ENCODE peak calls at places on chromosomes 2 and 18, in ten cellular contexts. P, L, J, W, K, I, A, Y, R and E are unnamed samples.

GRCh38 chr2:225017098-225017685 is 25.1 kb downstream of the DOCK10 start:
- DNase-seq in P (no peak), J (no peak), I (no peak), K (no peak), A (no peak), R (no peak), L (no peak), W (no peak), Y (no peak), E (no peak)

GRCh38 chr2:207227062-207227748 is 61.5 kb upstream of the KLF7 start:
- DNase-seq in W (peak; percentile 94), A (peak; percentile 74), Y (peak; percentile 32), J (no peak), P (peak; percentile 47), I (no peak), K (no peak), R (no peak), L (peak; percentile 57), E (peak; percentile 36)

GRCh38 chr18:13280066-13280795 is 61.7 kb downstream of the LDLRAD4 start:
- DNase-seq in L (peak; percentile 82), R (no peak), J (no peak), K (no peak), I (no peak), W (peak; percentile 93), P (no peak), Y (no peak), A (peak; percentile 50), E (peak; percentile 7)

GRCh38 chr2:233964581-233964980 is 47.4 kb downstream of the TRPM8 start:
- DNase-seq in W (no peak), J (no peak), P (no peak), A (no peak), I (no peak), Y (no peak), K (no peak), R (no peak), L (peak; percentile 88), E (no peak)

GRCh38 chr2:128315122-128315828 is 3.4 kb downstream of the HS6ST1 start:
- DNase-seq in I (peak; percentile 4), Y (peak; percentile 19), A (no peak), W (no peak), P (peak; percentile 41), K (no peak), J (no peak), R (no peak), L (no peak), E (no peak)

GRCh38 chr2:14074691-14075090 is 557.8 kb upstream of the LRATD1 start:
- DNase-seq in W (no peak), Y (no peak), L (no peak), A (no peak), K (no peak), R (no peak), I (no peak), P (no peak), J (no peak), E (no peak)

GRCh38 chr2:29281585-29281984 is 166.4 kb downstream of the CLIP4 start:
- DNase-seq in I (no peak), J (no peak), K (no peak), P (no peak), A (no peak), W (no peak), Y (peak; percentile 50), R (no peak), L (peak; percentile 83), E (peak; percentile 91)

GRCh38 chr2:137348301-137348700 is 583.0 kb downstream of the THSD7B start:
- DNase-seq in R (no peak), W (no peak), J (no peak), A (no peak), K (no peak), L (no peak), Y (no peak), I (no peak), P (no peak), E (no peak)

GRCh38 chr2:14081526-14081925 is 551.0 kb upstream of the LRATD1 start:
- DNase-seq in A (no peak), W (peak; percentile 9), R (no peak), I (no peak), P (no peak), L (peak; percentile 39), K (no peak), Y (no peak), J (no peak), E (peak; percentile 1)

GRCh38 chr2:223104336-223104735 is 52.3 kb downstream of the KCNE4 start:
- DNase-seq in J (no peak), L (no peak), Y (no peak), I (no peak), P (no peak), W (no peak), R (no peak), A (no peak), K (no peak), E (no peak)

GRCh38 chr2:67437132-67437531 is 40.0 kb downstream of the ETAA1 start:
- DNase-seq in K (no peak), L (peak; percentile 42), R (no peak), I (no peak), A (no peak), J (no peak), P (no peak), Y (no peak), W (peak; percentile 43), E (peak; percentile 31)

GRCh38 chr18:37393221-37393828 is 172.3 kb downstream of the CELF4 start:
- DNase-seq in W (no peak), J (no peak), Y (no peak), A (no peak), R (no peak), I (no peak), L (no peak), K (no peak), P (no peak), E (no peak)

GRCh38 chr2:231300722-231301076 is 94.8 kb upstream of the B3GNT7 start:
- DNase-seq in W (no peak), K (no peak), R (no peak), P (no peak), L (no peak), J (no peak), I (no peak), Y (no peak), A (no peak), E (no peak)

GRCh38 chr2:210998334-210998733 is 441.9 kb downstream of the CPS1 start:
- DNase-seq in I (no peak), R (no peak), W (no peak), L (no peak), A (no peak), K (no peak), J (no peak), P (no peak), Y (no peak), E (no peak)

GRCh38 chr18:77113361-77114069 is 19.1 kb downstream of the MBP start:
- DNase-seq in L (no peak), W (peak; percentile 32), Y (no peak), R (no peak), K (no peak), P (no peak), J (no peak), A (no peak), I (no peak), E (no peak)

GRCh38 chr18:77106331-77106730 is 26.3 kb downstream of the MBP start:
- DNase-seq in W (no peak), Y (no peak), J (peak; percentile 69), R (peak; percentile 77), P (no peak), L (no peak), K (peak; percentile 65), I (peak; percentile 79), A (no peak), E (no peak)

GRCh38 chr18:79856119-79857080 is 58.7 kb downstream of the KCNG2 start:
- DNase-seq in W (peak; percentile 92), P (no peak), I (no peak), J (no peak), Y (peak; percentile 25), L (peak; percentile 35), A (no peak), K (no peak), R (no peak), E (peak; percentile 66)

GRCh38 chr2:16671760-16672159 is 6.1 kb upstream of the CYRIA start:
- DNase-seq in A (no peak), Y (no peak), L (peak; percentile 33), I (no peak), W (no peak), J (no peak), K (no peak), R (peak; percentile 38), P (no peak), E (peak; percentile 89)

GRCh38 chr2:62423883-62424458 is 82.0 kb downstream of the TMEM17 start:
- DNase-seq in Y (peak; percentile 38), K (no peak), P (no peak), I (no peak), R (no peak), L (no peak), A (no peak), W (no peak), J (no peak), E (no peak)

GRCh38 chr2:240557808-240558207 is at the start of gene ANKMY1:
- DNase-seq in R (peak; percentile 89), J (peak; percentile 45), K (peak; percentile 47), I (peak; percentile 50), A (peak; percentile 88), P (peak; percentile 85), L (peak; percentile 74), Y (peak; percentile 82), W (peak; percentile 90), E (peak; percentile 76)

GRCh38 chr2:207482630-207483029 is 47.1 kb upstream of the CREB1 start:
- DNase-seq in J (no peak), R (no peak), Y (no peak), A (no peak), P (no peak), I (no peak), W (no peak), K (no peak), L (peak; percentile 34), E (no peak)